ENCODE peak calls at places on chromosome 12, in eight cellular contexts. Q, Y, A, T, W, X, J and V are unnamed samples.

GRCh38 chr12:39685854-39686608 is 66.4 kb upstream of the ABCD2 start:
- DNase-seq in Q (no peak), X (no peak), A (no peak), J (no peak), T (no peak), Y (no peak), W (no peak), V (no peak)

GRCh38 chr12:52364901-52365489 is 2.3 kb downstream of the KRT85 start:
- DNase-seq in J (no peak), X (no peak), Q (no peak), W (no peak), Y (no peak), T (no peak), A (no peak), V (no peak)

GRCh38 chr12:98235301-98235700 is 280.1 kb upstream of the TMPO start:
- DNase-seq in T (no peak), X (no peak), Q (no peak), A (no peak), W (no peak), Y (no peak), J (no peak), V (no peak)

GRCh38 chr12:122081108-122081696 is 2.6 kb downstream of the MLXIP start:
- DNase-seq in J (no peak), A (no peak), Y (no peak), W (no peak), Q (peak; percentile 79), T (no peak), X (peak; percentile 38), V (no peak)

GRCh38 chr12:97404549-97404948 is 58.1 kb upstream of the RMST start:
- DNase-seq in Q (peak; percentile 11), W (peak; percentile 3), A (peak; percentile 43), T (peak; percentile 61), Y (no peak), X (peak; percentile 47), J (no peak), V (no peak)

GRCh38 chr12:27343255-27344000 is 10.8 kb downstream of the BMAL2 start:
- DNase-seq in T (no peak), A (no peak), Q (peak; percentile 86), Y (no peak), X (no peak), W (no peak), J (no peak), V (no peak)

GRCh38 chr12:9634177-9634803 is 26.6 kb upstream of the KLRB1 start:
- DNase-seq in Y (peak; percentile 73), X (peak; percentile 72), A (peak; percentile 44), Q (peak; percentile 68), W (no peak), T (peak; percentile 35), J (no peak), V (no peak)

GRCh38 chr12:52990206-52990605 is 16.1 kb upstream of the EIF4B start:
- DNase-seq in X (no peak), Y (no peak), A (no peak), T (no peak), Q (no peak), W (no peak), J (no peak), V (no peak)

GRCh38 chr12:102316723-102317122 is 119.1 kb upstream of the PMCH start:
- DNase-seq in T (no peak), J (no peak), W (no peak), Y (no peak), Q (no peak), X (no peak), A (no peak), V (no peak)

GRCh38 chr12:59808317-59808910 is 212.6 kb downstream of the SLC16A7 start:
- DNase-seq in Q (peak; percentile 70), A (no peak), X (peak; percentile 25), J (no peak), W (no peak), T (peak; percentile 43), Y (no peak), V (no peak)

GRCh38 chr12:6067152-6067916 is 57.1 kb downstream of the VWF start:
- DNase-seq in A (no peak), Q (peak; percentile 35), J (no peak), X (no peak), T (peak; percentile 60), W (no peak), Y (no peak), V (no peak)

GRCh38 chr12:67650528-67651379 is 2.2 kb downstream of the DYRK2 start:
- DNase-seq in Q (no peak), Y (peak; percentile 15), W (no peak), J (no peak), X (peak; percentile 23), T (no peak), A (no peak), V (no peak)

GRCh38 chr12:103640410-103640809 is 53.3 kb downstream of the STAB2 start:
- DNase-seq in A (no peak), W (no peak), T (no peak), Q (no peak), J (no peak), Y (no peak), X (no peak), V (no peak)

GRCh38 chr12:56836800-56837663 is 73.9 kb downstream of the HSD17B6 start:
- DNase-seq in J (no peak), T (no peak), A (no peak), W (no peak), X (peak; percentile 5), Q (peak; percentile 35), Y (no peak), V (no peak)

GRCh38 chr12:109736552-109737108 is 23.0 kb downstream of the FAM222A start:
- DNase-seq in W (no peak), Y (no peak), A (peak; percentile 21), X (peak; percentile 51), T (peak; percentile 43), Q (peak; percentile 42), J (peak; percentile 30), V (no peak)

GRCh38 chr12:117352260-117352659 is 9.2 kb downstream of the NOS1 start:
- DNase-seq in W (no peak), Q (no peak), T (no peak), A (no peak), J (no peak), X (no peak), Y (no peak), V (no peak)

GRCh38 chr12:22042981-22043669 is 2.9 kb upstream of the CMAS start:
- DNase-seq in A (no peak), X (no peak), T (no peak), Q (peak; percentile 60), W (no peak), J (no peak), Y (no peak), V (no peak)

GRCh38 chr12:38664661-38665269 is 240.6 kb downstream of the CPNE8 start:
- DNase-seq in Q (no peak), T (peak; percentile 26), X (no peak), W (no peak), A (no peak), J (no peak), Y (peak; percentile 14), V (no peak)

GRCh38 chr12:53483225-53483978 is 15.9 kb downstream of the MAP3K12 start:
- DNase-seq in W (no peak), Y (peak; percentile 44), T (no peak), Q (no peak), X (no peak), A (no peak), J (peak; percentile 50), V (no peak)

GRCh38 chr12:47028981-47029708 is 50.3 kb upstream of the PCED1B start:
- DNase-seq in Y (no peak), X (no peak), T (no peak), A (no peak), J (no peak), W (no peak), Q (no peak), V (no peak)

DNA sequence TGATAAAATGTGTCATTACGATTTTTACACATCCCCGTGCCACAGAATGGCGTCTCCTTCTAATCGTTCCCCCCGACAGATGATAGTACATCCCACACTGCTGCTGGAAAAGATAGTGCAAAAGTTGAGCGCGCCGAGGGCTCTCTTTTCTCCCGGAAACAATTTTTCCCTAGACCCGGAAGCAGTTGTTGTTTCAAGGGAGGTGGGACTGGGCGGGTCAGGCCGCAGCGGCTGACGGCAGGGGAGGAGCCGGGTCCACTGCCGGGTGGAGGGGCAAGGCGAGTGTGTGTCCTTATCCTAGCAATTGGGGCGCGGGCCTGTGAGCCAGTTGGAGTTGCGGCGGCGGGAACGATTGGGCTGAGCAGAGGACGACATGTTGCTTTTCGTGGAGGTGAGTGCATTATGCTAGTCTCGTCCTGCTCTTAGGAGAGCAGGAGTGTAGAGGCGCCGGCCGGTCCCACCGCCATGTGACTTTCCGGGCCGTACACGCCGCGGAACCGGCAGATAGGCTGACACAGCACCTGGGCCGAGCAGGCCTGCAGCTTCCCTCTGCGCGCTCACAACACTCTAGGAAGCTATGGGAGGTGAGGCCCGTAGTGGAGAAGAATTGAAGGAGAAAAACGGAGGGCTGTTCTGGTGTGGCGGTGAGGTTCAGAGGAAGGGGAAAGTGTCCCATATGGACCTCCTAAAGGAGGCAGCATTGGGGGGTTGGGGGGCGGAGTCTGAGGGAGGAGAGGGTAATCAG is at the start of gene LARP4:
- DNase-seq in J (peak; percentile 95), A (peak; percentile 92), Q (peak; percentile 94), W (peak; percentile 92), Y (peak; percentile 94), T (peak; percentile 96), X (peak; percentile 94), V (peak; percentile 96)
- TF ChIP-seq CTCF in J (no peak), A (no peak), Q (no peak), W (no peak), Y (no peak), T (no peak), X (no peak), V (no peak)

GRCh38 chr12:69497308-69498026 is 27.3 kb downstream of the FRS2 start:
- DNase-seq in T (no peak), A (no peak), X (no peak), W (no peak), Y (no peak), Q (peak; percentile 49), J (no peak), V (no peak)

GRCh38 chr12:69500631-69501030 is 30.4 kb downstream of the FRS2 start:
- DNase-seq in Y (no peak), X (no peak), A (no peak), Q (no peak), W (no peak), T (no peak), J (no peak), V (no peak)

GRCh38 chr12:69502342-69503081 is 32.3 kb downstream of the FRS2 start:
- DNase-seq in A (no peak), J (no peak), W (no peak), X (no peak), Q (no peak), Y (no peak), T (no peak), V (no peak)

GRCh38 chr12:69501154-69501895 is 31.1 kb downstream of the FRS2 start:
- DNase-seq in A (no peak), Y (no peak), T (no peak), W (no peak), J (no peak), X (no peak), Q (no peak), V (no peak)
- H3K4me3 ChIP-seq in A (no peak overlapping the region), Y (no peak overlapping the region), T (no peak overlapping the region), W (no peak overlapping the region), J (no peak overlapping the region), X (no peak overlapping the region), Q (no peak overlapping the region), V (no peak overlapping the region)

GRCh38 chr12:30694971-30695326 is 720 bp downstream of the IPO8 start:
- DNase-seq in Y (peak; percentile 56), W (peak; percentile 70), A (peak; percentile 65), J (peak; percentile 61), Q (peak; percentile 36), T (peak; percentile 60), X (peak; percentile 69), V (no peak)
- TF ChIP-seq CTCF in Y (no peak), W (no peak), A (no peak), J (no peak), Q (no peak), T (no peak), X (no peak), V (no peak)

GRCh38 chr12:131275824-131276223 is 322.1 kb downstream of the ADGRD1 start:
- DNase-seq in W (no peak), Q (no peak), X (no peak), A (no peak), J (peak; percentile 20), T (no peak), Y (no peak), V (no peak)
- H3K4me3 ChIP-seq in W (no peak overlapping the region), Q (no peak overlapping the region), X (no peak overlapping the region), A (no peak overlapping the region), J (no peak overlapping the region), T (no peak overlapping the region), Y (no peak overlapping the region), V (no peak overlapping the region)